ENCODE peak calls at places on chromosomes 6 and 20, in nine cellular contexts. S is cardiac muscle cell, L is neuronal stem cell, R is mammary epithelial cell, Z is psoas muscle, P is IMR-90, O is GM23248, A is fibroblast of lung, I is ovary. C is an unnamed sample. For H3K36me3, the result is how much of the 10 kb centered on the place peaks cover.

GRCh38 chr6:161366301-161366953 is 92.6 kb upstream of the AGPAT4 start:
- DNase-seq in S (no peak), L (no peak), R (no peak), Z (no peak), P (no peak), O (no peak), A (no peak), I (no peak), C (no peak)

GRCh38 chr20:37314617-37315292 is 25.3 kb downstream of the MANBAL start:
- DNase-seq in S (peak), L (no peak), R (no peak), Z (peak), P (peak), O (peak), A (no peak), I (peak), C (no peak)

GRCh38 chr6:111871207-111871606 is 2.0 kb downstream of the FYN start:
- DNase-seq in S (no peak), L (no peak), R (no peak), Z (no peak), P (no peak), O (peak), A (no peak), I (no peak), C (no peak)

GRCh38 chr20:14583413-14583812 is 246.0 kb upstream of the FLRT3 start:
- DNase-seq in S (no peak), L (no peak), R (peak), Z (no peak), P (peak), O (peak), A (no peak), I (no peak), C (no peak)

GRCh38 chr20:48015943-48016723 is 230.9 kb upstream of the SULF2 start:
- DNase-seq in S (peak), L (no peak), R (peak), Z (no peak), P (peak), O (peak), A (peak), I (peak), C (no peak)

GRCh38 chr6:67615796-67616195 is 1019.3 kb upstream of the ADGRB3 start:
- DNase-seq in S (peak), L (no peak), R (no peak), Z (no peak), P (peak), O (no peak), A (peak), I (no peak), C (no peak)

GRCh38 chr6:161682982-161683381 is 409.1 kb upstream of the AGPAT4 start:
- DNase-seq in S (no peak), L (no peak), R (no peak), Z (no peak), P (no peak), O (no peak), A (no peak), I (no peak), C (no peak)

GRCh38 chr6:157823001-157823522 is at the start of gene SNX9:
- DNase-seq in S (peak), L (peak), R (peak), Z (peak), P (peak), O (peak), A (peak), I (peak), C (peak)

DNA sequence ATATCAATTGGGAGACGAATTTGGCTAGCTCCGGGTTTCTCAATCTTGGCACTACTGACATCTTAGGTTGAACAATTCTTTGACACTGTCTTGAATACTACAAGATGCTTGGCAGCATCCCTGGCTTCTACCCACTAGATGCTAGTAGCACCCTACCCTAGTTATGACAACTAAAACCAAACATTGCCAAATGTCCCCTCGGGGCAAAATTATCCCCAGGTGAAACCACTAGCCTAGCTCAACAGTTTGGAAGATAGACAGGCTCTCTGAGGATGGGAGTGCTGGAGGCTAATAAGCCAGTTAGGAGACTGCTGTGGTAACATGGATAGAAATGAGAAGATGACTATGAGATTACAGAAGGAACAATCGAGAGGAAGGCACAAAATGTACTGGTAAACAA is 20.9 kb downstream of the CCNC start:
- DNase-seq in S (no peak), L (no peak), R (no peak), Z (no peak), P (no peak), O (no peak), A (no peak), I (no peak), C (no peak)
- H3K36me3 ChIP-seq in S (half or more), L (half or more), R (under half), Z (under half), P (under half), O (half or more), A (under half), I (under half), C (under half)

GRCh38 chr6:148745926-148746325 is 904 bp upstream of the UST start:
- DNase-seq in S (no peak), L (no peak), R (peak), Z (no peak), P (no peak), O (peak), A (peak), I (no peak), C (no peak)
- H3K27ac ChIP-seq in S (peak), L (peak), R (no peak), Z (peak), P (peak), O (peak), A (peak), I (peak), C (peak)

GRCh38 chr6:28355743-28356665 is 6.3 kb downstream of the ZKSCAN3 start:
- DNase-seq in S (peak), L (peak), R (peak), Z (peak), P (peak), O (peak), A (peak), I (peak), C (peak)

GRCh38 chr6:28356666-28357020 is 6.9 kb downstream of the ZKSCAN3 start:
- DNase-seq in S (no peak), L (no peak), R (no peak), Z (no peak), P (no peak), O (no peak), A (no peak), I (no peak), C (no peak)

GRCh38 chr6:28357036-28357435 is 7.3 kb downstream of the ZKSCAN3 start:
- DNase-seq in S (peak), L (no peak), R (no peak), Z (no peak), P (peak), O (no peak), A (peak), I (no peak), C (no peak)

DNA sequence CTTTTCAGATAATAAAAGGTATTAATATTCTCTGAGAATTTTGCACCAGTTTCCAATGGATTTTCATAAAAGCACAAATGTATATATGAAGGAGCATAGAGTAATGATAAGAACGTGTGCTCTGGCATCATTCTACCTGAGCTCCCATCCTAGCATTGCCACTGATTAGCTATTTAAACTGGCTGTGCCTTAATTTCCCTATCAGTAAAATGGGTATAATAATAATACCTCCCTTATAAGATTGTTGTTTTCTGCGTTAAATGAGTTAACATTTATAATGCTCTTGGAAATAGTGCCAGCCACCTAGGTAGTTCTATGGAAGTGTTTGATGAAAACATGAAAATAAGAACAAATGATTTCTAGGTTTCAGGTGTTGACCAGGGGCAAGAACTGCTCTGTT is 11.2 kb downstream of the ZKSCAN3 start:
- DNase-seq in S (no peak), L (no peak), R (no peak), Z (no peak), P (no peak), O (no peak), A (no peak), I (no peak), C (no peak)
- H3K36me3 ChIP-seq in S (under half), L (half or more), R (under half), Z (under half), P (under half), O (under half), A (under half), I (under half), C (under half)

DNA sequence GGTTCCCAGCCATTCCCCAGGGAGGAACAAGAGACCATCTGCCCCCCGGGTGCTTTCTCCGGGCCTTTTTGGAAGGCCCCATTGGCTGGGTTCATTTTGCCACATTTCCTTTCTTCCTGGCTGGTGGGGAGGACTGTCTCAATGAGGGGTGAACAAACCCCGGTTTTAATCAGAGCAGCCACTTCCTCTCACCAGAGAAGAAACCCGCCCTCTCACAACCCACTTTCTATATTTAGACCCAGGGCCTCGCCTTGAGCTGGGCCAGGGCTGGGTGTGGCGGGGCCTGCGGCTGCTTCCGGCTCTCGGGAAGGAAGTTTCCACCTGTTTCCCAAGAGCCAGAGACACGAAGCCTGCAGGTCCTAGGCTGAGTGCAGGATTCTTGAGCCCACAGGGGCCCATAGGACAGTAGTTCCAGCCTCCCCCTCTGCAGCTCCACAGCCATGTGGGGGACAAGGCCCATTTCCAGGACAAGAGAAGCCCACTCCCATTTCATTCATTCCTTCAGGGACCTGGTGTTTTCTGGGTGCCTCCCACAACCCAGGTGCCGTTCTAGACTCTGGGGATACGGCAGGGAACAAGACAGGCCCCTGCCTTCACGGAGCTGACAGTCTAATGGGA is 41.8 kb downstream of the RBM38 start:
- DNase-seq in S (peak), L (no peak), R (peak), Z (peak), P (no peak), O (peak), A (peak), I (peak), C (peak)
- H3K27ac ChIP-seq in S (peak), L (no peak), R (no peak), Z (peak), P (no peak), O (no peak), A (no peak), I (no peak), C (peak)

DNA sequence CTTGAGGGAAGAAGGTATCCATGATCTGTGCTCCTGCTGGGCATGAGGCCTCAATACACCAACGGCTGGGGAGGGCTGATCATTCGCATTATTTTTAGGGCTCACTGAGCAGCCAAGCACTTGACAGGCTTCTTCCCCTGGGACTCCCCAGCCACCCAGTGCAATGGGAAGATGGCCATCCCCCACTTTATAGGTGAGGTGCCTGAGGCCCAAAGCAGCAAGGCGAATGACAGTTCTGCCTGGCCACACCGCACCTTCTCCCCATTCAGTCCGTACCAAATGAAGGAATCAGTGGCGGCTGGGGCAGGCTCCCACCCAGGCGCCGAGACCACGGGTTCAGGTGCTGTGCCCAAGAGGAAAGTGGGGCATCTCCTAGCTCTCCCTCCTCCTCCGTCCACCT is 4.4 kb upstream of the FAM209A start:
- DNase-seq in S (no peak), L (no peak), R (no peak), Z (no peak), P (no peak), O (no peak), A (no peak), I (no peak), C (no peak)
- H3K36me3 ChIP-seq in S (under half), L (under half), R (under half), Z (under half), P (under half), O (under half), A (under half), I (under half), C (under half)

DNA sequence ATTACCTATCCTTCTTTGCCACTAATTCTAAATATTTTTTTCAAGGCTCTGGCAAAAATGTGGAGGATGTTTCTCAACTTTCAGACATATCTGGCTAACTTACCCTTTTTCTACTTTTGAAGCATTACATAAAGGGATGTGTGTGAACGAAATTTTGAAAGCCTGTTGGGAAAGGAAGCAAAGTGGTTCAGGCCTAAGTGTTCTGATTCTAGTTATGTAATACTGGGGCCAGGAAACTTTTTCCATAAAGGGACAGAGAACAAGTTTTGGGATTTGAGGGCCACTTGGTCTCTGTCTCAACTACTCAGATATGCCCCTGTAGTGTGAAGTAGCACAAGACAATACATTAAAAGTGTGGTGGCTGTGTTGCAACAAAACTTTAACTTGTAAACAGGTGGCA is 721.8 kb downstream of the PHF3 start:
- DNase-seq in S (no peak), L (no peak), R (no peak), Z (no peak), P (no peak), O (no peak), A (no peak), I (no peak), C (no peak)
- H3K27ac ChIP-seq in S (no peak), L (no peak), R (no peak), Z (no peak), P (no peak), O (no peak), A (no peak), I (no peak), C (no peak)